ENCODE peak calls at places on chromosomes 6 and 20, in ten cellular contexts. One of them, this sample, is unnamed.

GRCh38 chr20:20820104-20820503 is 107.7 kb upstream of the RALGAPA2 start:
- DNase-seq in cardiac muscle cell: peak
- DNase-seq in RWPE1: no peak
- DNase-seq in CD8-positive, alpha-beta memory T cell: no peak
- DNase-seq in H9: peak
- DNase-seq in HL-60: no peak
- DNase-seq in endodermal cell: peak
- DNase-seq in psoas muscle: no peak
- DNase-seq in fibroblast of lung: no peak
- DNase-seq in colonic mucosa: no peak
- DNase-seq in this sample: peak

GRCh38 chr6:86706449-86706848 is 230.9 kb upstream of the HTR1E start:
- DNase-seq in cardiac muscle cell: no peak
- DNase-seq in RWPE1: no peak
- DNase-seq in CD8-positive, alpha-beta memory T cell: no peak
- DNase-seq in H9: peak
- DNase-seq in HL-60: no peak
- DNase-seq in endodermal cell: peak
- DNase-seq in psoas muscle: no peak
- DNase-seq in fibroblast of lung: no peak
- DNase-seq in colonic mucosa: no peak
- DNase-seq in this sample: no peak

GRCh38 chr20:1391640-1392442 is 1.0 kb downstream of the FKBP1A start:
- DNase-seq in cardiac muscle cell: peak
- DNase-seq in RWPE1: no peak
- DNase-seq in CD8-positive, alpha-beta memory T cell: no peak
- DNase-seq in H9: peak
- DNase-seq in HL-60: no peak
- DNase-seq in endodermal cell: peak
- DNase-seq in psoas muscle: peak
- DNase-seq in fibroblast of lung: peak
- DNase-seq in colonic mucosa: peak
- DNase-seq in this sample: no peak

GRCh38 chr6:85421963-85422362 is 27.9 kb upstream of the NT5E start:
- DNase-seq in cardiac muscle cell: no peak
- DNase-seq in RWPE1: no peak
- DNase-seq in CD8-positive, alpha-beta memory T cell: no peak
- DNase-seq in H9: no peak
- DNase-seq in HL-60: no peak
- DNase-seq in endodermal cell: no peak
- DNase-seq in psoas muscle: no peak
- DNase-seq in fibroblast of lung: peak
- DNase-seq in colonic mucosa: no peak
- DNase-seq in this sample: no peak

GRCh38 chr6:41955412-41955811 is 13.8 kb upstream of the CCND3 start:
- DNase-seq in cardiac muscle cell: no peak
- DNase-seq in RWPE1: no peak
- DNase-seq in CD8-positive, alpha-beta memory T cell: no peak
- DNase-seq in H9: no peak
- DNase-seq in HL-60: no peak
- DNase-seq in endodermal cell: no peak
- DNase-seq in psoas muscle: no peak
- DNase-seq in fibroblast of lung: no peak
- DNase-seq in colonic mucosa: no peak
- DNase-seq in this sample: no peak

GRCh38 chr6:19368511-19368910 is 468.7 kb upstream of the ID4 start:
- DNase-seq in cardiac muscle cell: no peak
- DNase-seq in RWPE1: peak
- DNase-seq in CD8-positive, alpha-beta memory T cell: no peak
- DNase-seq in H9: no peak
- DNase-seq in HL-60: no peak
- DNase-seq in endodermal cell: no peak
- DNase-seq in psoas muscle: no peak
- DNase-seq in fibroblast of lung: peak
- DNase-seq in colonic mucosa: no peak
- DNase-seq in this sample: no peak

GRCh38 chr6:135941275-135941674 is 89.8 kb downstream of the PDE7B start:
- DNase-seq in cardiac muscle cell: no peak
- DNase-seq in RWPE1: no peak
- DNase-seq in CD8-positive, alpha-beta memory T cell: no peak
- DNase-seq in H9: no peak
- DNase-seq in HL-60: no peak
- DNase-seq in endodermal cell: no peak
- DNase-seq in psoas muscle: no peak
- DNase-seq in fibroblast of lung: peak
- DNase-seq in colonic mucosa: no peak
- DNase-seq in this sample: no peak

GRCh38 chr6:98957440-98957839 is 9.7 kb upstream of the FBXL4 start:
- DNase-seq in cardiac muscle cell: no peak
- DNase-seq in RWPE1: peak
- DNase-seq in CD8-positive, alpha-beta memory T cell: no peak
- DNase-seq in H9: no peak
- DNase-seq in HL-60: no peak
- DNase-seq in endodermal cell: no peak
- DNase-seq in psoas muscle: no peak
- DNase-seq in fibroblast of lung: peak
- DNase-seq in colonic mucosa: peak
- DNase-seq in this sample: no peak

GRCh38 chr6:31952140-31952805 is 6.4 kb downstream of the CFB start:
- DNase-seq in cardiac muscle cell: peak
- DNase-seq in RWPE1: peak
- DNase-seq in CD8-positive, alpha-beta memory T cell: no peak
- DNase-seq in H9: peak
- DNase-seq in HL-60: no peak
- DNase-seq in endodermal cell: peak
- DNase-seq in psoas muscle: peak
- DNase-seq in fibroblast of lung: peak
- DNase-seq in colonic mucosa: peak
- DNase-seq in this sample: peak

DNA sequence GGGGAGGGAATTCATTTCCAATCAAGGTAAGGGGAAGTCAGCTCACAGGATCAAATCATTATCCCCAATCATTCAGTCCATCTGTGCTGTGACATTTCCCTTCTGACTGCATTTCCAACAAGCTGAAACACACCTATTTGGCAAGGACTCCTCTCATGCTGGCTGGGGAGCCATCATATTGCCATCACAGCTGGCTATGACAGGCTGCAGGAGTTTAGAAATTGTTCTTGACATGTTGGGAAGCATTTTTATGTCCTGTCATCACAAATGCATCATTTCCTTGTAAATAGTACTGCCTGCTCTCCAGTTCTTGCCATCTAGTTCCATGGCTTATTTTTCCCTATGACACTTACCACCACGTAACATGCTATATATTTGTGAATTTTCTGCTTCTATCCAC is 113.9 kb upstream of the TMEM170B start:
- DNase-seq in cardiac muscle cell: no peak
- DNase-seq in RWPE1: no peak
- DNase-seq in CD8-positive, alpha-beta memory T cell: no peak
- DNase-seq in H9: no peak
- DNase-seq in HL-60: no peak
- DNase-seq in endodermal cell: no peak
- DNase-seq in psoas muscle: no peak
- DNase-seq in fibroblast of lung: no peak
- DNase-seq in colonic mucosa: no peak
- DNase-seq in this sample: no peak
- H3K27ac ChIP-seq in cardiac muscle cell: no peak
- H3K27ac ChIP-seq in RWPE1: no peak
- H3K27ac ChIP-seq in CD8-positive, alpha-beta memory T cell: no peak
- H3K27ac ChIP-seq in H9: no peak
- H3K27ac ChIP-seq in HL-60: no peak
- H3K27ac ChIP-seq in endodermal cell: no peak
- H3K27ac ChIP-seq in psoas muscle: peak
- H3K27ac ChIP-seq in fibroblast of lung: no peak
- H3K27ac ChIP-seq in colonic mucosa: no peak
- H3K27ac ChIP-seq in this sample: no peak

GRCh38 chr6:108689279-108690161 is 128.8 kb downstream of the FOXO3 start:
- DNase-seq in cardiac muscle cell: no peak
- DNase-seq in RWPE1: peak
- DNase-seq in CD8-positive, alpha-beta memory T cell: no peak
- DNase-seq in H9: no peak
- DNase-seq in HL-60: peak
- DNase-seq in endodermal cell: peak
- DNase-seq in psoas muscle: peak
- DNase-seq in fibroblast of lung: peak
- DNase-seq in colonic mucosa: peak
- DNase-seq in this sample: peak
- H3K27ac ChIP-seq in cardiac muscle cell: no peak
- H3K27ac ChIP-seq in RWPE1: peak
- H3K27ac ChIP-seq in CD8-positive, alpha-beta memory T cell: no peak
- H3K27ac ChIP-seq in H9: no peak
- H3K27ac ChIP-seq in HL-60: peak
- H3K27ac ChIP-seq in endodermal cell: no peak
- H3K27ac ChIP-seq in psoas muscle: peak
- H3K27ac ChIP-seq in fibroblast of lung: peak
- H3K27ac ChIP-seq in colonic mucosa: no peak
- H3K27ac ChIP-seq in this sample: no peak

DNA sequence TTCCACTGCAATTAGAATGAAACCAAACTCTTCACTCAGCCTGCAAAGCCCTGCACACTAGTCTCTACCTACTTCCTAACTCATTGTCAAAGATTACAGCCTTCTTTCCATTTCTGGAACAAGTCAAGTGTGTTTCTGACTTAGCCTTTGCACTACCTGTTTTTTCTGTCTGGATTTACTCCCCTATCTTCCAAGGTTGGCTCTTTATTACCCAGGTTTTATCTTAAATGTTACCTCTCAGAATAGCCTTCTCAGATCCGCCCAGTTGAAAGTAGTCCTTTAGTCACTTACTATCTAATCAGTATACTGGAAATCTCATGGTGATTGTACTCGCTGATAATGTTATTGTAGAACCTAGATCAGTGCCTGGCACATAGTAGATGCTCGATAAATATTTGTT is 42.7 kb downstream of the TBPL1 start:
- DNase-seq in cardiac muscle cell: no peak
- DNase-seq in RWPE1: no peak
- DNase-seq in CD8-positive, alpha-beta memory T cell: no peak
- DNase-seq in H9: no peak
- DNase-seq in HL-60: no peak
- DNase-seq in endodermal cell: no peak
- DNase-seq in psoas muscle: no peak
- DNase-seq in fibroblast of lung: no peak
- DNase-seq in colonic mucosa: no peak
- DNase-seq in this sample: no peak
- H3K27ac ChIP-seq in cardiac muscle cell: peak
- H3K27ac ChIP-seq in RWPE1: no peak
- H3K27ac ChIP-seq in CD8-positive, alpha-beta memory T cell: no peak
- H3K27ac ChIP-seq in H9: no peak
- H3K27ac ChIP-seq in HL-60: no peak
- H3K27ac ChIP-seq in endodermal cell: no peak
- H3K27ac ChIP-seq in psoas muscle: no peak
- H3K27ac ChIP-seq in fibroblast of lung: no peak
- H3K27ac ChIP-seq in colonic mucosa: no peak
- H3K27ac ChIP-seq in this sample: no peak

GRCh38 chr6:29627762-29628418 is 5.1 kb downstream of the GABBR1 start:
- DNase-seq in cardiac muscle cell: peak
- DNase-seq in RWPE1: peak
- DNase-seq in CD8-positive, alpha-beta memory T cell: peak
- DNase-seq in H9: peak
- DNase-seq in HL-60: no peak
- DNase-seq in endodermal cell: peak
- DNase-seq in psoas muscle: peak
- DNase-seq in fibroblast of lung: peak
- DNase-seq in colonic mucosa: peak
- DNase-seq in this sample: peak
- H3K27ac ChIP-seq in cardiac muscle cell: peak
- H3K27ac ChIP-seq in RWPE1: peak
- H3K27ac ChIP-seq in CD8-positive, alpha-beta memory T cell: peak
- H3K27ac ChIP-seq in H9: peak
- H3K27ac ChIP-seq in HL-60: no peak
- H3K27ac ChIP-seq in endodermal cell: no peak
- H3K27ac ChIP-seq in psoas muscle: peak
- H3K27ac ChIP-seq in fibroblast of lung: peak
- H3K27ac ChIP-seq in colonic mucosa: peak
- H3K27ac ChIP-seq in this sample: peak

GRCh38 chr6:125207956-125208355 is 54.4 kb downstream of the TPD52L1 start:
- DNase-seq in cardiac muscle cell: no peak
- DNase-seq in RWPE1: no peak
- DNase-seq in CD8-positive, alpha-beta memory T cell: no peak
- DNase-seq in H9: no peak
- DNase-seq in HL-60: no peak
- DNase-seq in endodermal cell: no peak
- DNase-seq in psoas muscle: no peak
- DNase-seq in fibroblast of lung: peak
- DNase-seq in colonic mucosa: no peak
- DNase-seq in this sample: no peak

GRCh38 chr6:125211352-125211751 is 57.8 kb downstream of the TPD52L1 start:
- DNase-seq in cardiac muscle cell: no peak
- DNase-seq in RWPE1: no peak
- DNase-seq in CD8-positive, alpha-beta memory T cell: no peak
- DNase-seq in H9: no peak
- DNase-seq in HL-60: no peak
- DNase-seq in endodermal cell: no peak
- DNase-seq in psoas muscle: no peak
- DNase-seq in fibroblast of lung: no peak
- DNase-seq in colonic mucosa: no peak
- DNase-seq in this sample: no peak

GRCh38 chr6:125210667-125211066 is 57.1 kb downstream of the TPD52L1 start:
- DNase-seq in cardiac muscle cell: no peak
- DNase-seq in RWPE1: no peak
- DNase-seq in CD8-positive, alpha-beta memory T cell: no peak
- DNase-seq in H9: no peak
- DNase-seq in HL-60: no peak
- DNase-seq in endodermal cell: no peak
- DNase-seq in psoas muscle: no peak
- DNase-seq in fibroblast of lung: no peak
- DNase-seq in colonic mucosa: no peak
- DNase-seq in this sample: no peak

GRCh38 chr6:125206389-125206788 is 52.8 kb downstream of the TPD52L1 start:
- DNase-seq in cardiac muscle cell: no peak
- DNase-seq in RWPE1: no peak
- DNase-seq in CD8-positive, alpha-beta memory T cell: no peak
- DNase-seq in H9: no peak
- DNase-seq in HL-60: no peak
- DNase-seq in endodermal cell: no peak
- DNase-seq in psoas muscle: no peak
- DNase-seq in fibroblast of lung: no peak
- DNase-seq in colonic mucosa: no peak
- DNase-seq in this sample: no peak

DNA sequence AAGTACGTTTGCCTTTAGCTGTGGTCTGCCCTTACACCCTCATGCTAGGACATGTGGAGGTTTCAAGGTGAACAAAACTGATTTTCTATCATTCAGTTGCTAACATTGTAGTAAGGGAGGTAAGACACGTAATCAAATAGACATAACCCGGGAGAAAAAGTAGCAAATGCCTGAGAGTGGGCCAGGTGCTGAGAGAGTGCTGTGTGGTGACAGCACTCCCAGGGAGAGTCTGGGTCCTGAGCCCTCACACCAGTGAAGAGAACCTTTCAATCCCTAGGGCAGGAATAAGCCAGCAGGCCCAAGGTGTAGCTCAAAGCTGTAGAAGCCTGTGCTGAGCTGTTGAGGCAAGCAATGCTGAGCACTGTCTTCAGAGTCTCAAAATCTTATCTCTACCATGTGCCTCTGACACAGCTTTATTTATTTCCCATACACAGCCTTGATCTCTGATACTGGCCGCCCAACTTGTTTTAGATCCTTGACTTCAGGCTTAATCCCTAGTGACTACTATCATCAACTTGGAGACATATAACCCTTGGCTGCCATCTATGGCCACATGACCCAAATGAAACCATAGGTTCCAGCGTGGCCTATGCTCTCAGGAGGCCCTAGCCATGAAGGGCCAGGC is 55.2 kb downstream of the TPD52L1 start:
- DNase-seq in cardiac muscle cell: no peak
- DNase-seq in RWPE1: no peak
- DNase-seq in CD8-positive, alpha-beta memory T cell: no peak
- DNase-seq in H9: no peak
- DNase-seq in HL-60: no peak
- DNase-seq in endodermal cell: no peak
- DNase-seq in psoas muscle: no peak
- DNase-seq in fibroblast of lung: no peak
- DNase-seq in colonic mucosa: no peak
- DNase-seq in this sample: no peak
- H3K27ac ChIP-seq in cardiac muscle cell: no peak
- H3K27ac ChIP-seq in RWPE1: no peak
- H3K27ac ChIP-seq in CD8-positive, alpha-beta memory T cell: no peak
- H3K27ac ChIP-seq in H9: no peak
- H3K27ac ChIP-seq in HL-60: no peak
- H3K27ac ChIP-seq in endodermal cell: no peak
- H3K27ac ChIP-seq in psoas muscle: no peak
- H3K27ac ChIP-seq in fibroblast of lung: no peak
- H3K27ac ChIP-seq in colonic mucosa: no peak
- H3K27ac ChIP-seq in this sample: no peak

This sample was measured in substantia nigra.